ENCODE peak calls at places on chromosomes 13 and 19, in nine cellular contexts. Y is T-helper 9 cell; X is right cardiac atrium; U is progenitor cell of endocrine pancreas; R is suprapubic skin; M is neuronal stem cell; C is heart right ventricle; O is aorta; I is activated CD8-positive, alpha-beta memory T cell treated with anti-CD3 and anti-CD28 coated beads for 1 hour. B is an unnamed sample.

GRCh38 chr19:7492142-7493055 is 3.6 kb upstream of the PEX11G start:
- DNase-seq in X (no peak), Y (no peak), M (no peak), C (no peak), R (no peak), U (no peak), I (no peak), O (no peak), B (no peak)

GRCh38 chr13:56755181-56755580 is 385.5 kb upstream of the PRR20A start:
- DNase-seq in X (no peak), Y (no peak), I (no peak), U (no peak), O (no peak), R (no peak), M (no peak), C (no peak), B (no peak)

GRCh38 chr13:106561551-106562170 is 6.3 kb downstream of the ARGLU1 start:
- DNase-seq in M (no peak), Y (no peak), R (no peak), I (no peak), C (peak), O (no peak), X (no peak), U (no peak), B (no peak)

GRCh38 chr19:49605605-49606004 is 14.6 kb downstream of the PRR12 start:
- DNase-seq in R (no peak), O (no peak), X (no peak), I (no peak), C (no peak), U (no peak), Y (no peak), M (no peak), B (no peak)

GRCh38 chr19:45947926-45948325 is 25.7 kb downstream of the NOVA2 start:
- DNase-seq in M (no peak), C (no peak), X (no peak), U (no peak), O (no peak), Y (no peak), R (no peak), I (no peak), B (no peak)

GRCh38 chr19:2509096-2509495 is 33.2 kb downstream of the GADD45B start:
- DNase-seq in O (no peak), X (peak), I (no peak), R (no peak), M (no peak), Y (no peak), U (no peak), C (no peak), B (no peak)

GRCh38 chr13:52713894-52714293 is 25.7 kb downstream of the CNMD start:
- DNase-seq in R (no peak), M (no peak), C (peak), O (peak), U (no peak), Y (no peak), I (no peak), X (peak), B (no peak)

GRCh38 chr13:85654227-85654626 is 145.0 kb downstream of the SLITRK6 start:
- DNase-seq in I (no peak), C (no peak), O (no peak), Y (no peak), X (no peak), R (no peak), M (no peak), U (no peak), B (no peak)

GRCh38 chr19:19259741-19260140 is 13.4 kb downstream of the TM6SF2 start:
- DNase-seq in C (no peak), M (no peak), X (no peak), Y (no peak), I (no peak), U (no peak), R (no peak), O (no peak), B (no peak)

GRCh38 chr13:21453352-21454089 is 5.6 kb downstream of the ZDHHC20 start:
- DNase-seq in U (no peak), O (no peak), I (no peak), Y (no peak), X (no peak), R (no peak), C (no peak), M (no peak), B (no peak)

GRCh38 chr19:10510301-10510802 is 6.9 kb downstream of the S1PR5 start:
- DNase-seq in Y (peak), R (no peak), C (no peak), M (peak), I (no peak), O (no peak), X (no peak), U (peak), B (peak)

GRCh38 chr19:7489609-7490044 is 792 bp upstream of the PEX11G start:
- DNase-seq in X (no peak), I (no peak), C (no peak), O (no peak), U (no peak), Y (no peak), M (no peak), R (no peak), B (no peak)

GRCh38 chr13:100234006-100234405 is 145.1 kb downstream of the PCCA start:
- DNase-seq in Y (no peak), X (no peak), U (no peak), C (no peak), M (peak), I (no peak), R (no peak), O (no peak), B (no peak)

GRCh38 chr19:38917516-38917915 is 5.5 kb upstream of the CCER2 start:
- DNase-seq in X (no peak), R (no peak), O (no peak), M (no peak), U (no peak), I (no peak), Y (no peak), C (no peak), B (no peak)

GRCh38 chr19:43731854-43732253 is 16.0 kb downstream of the IRGC start:
- DNase-seq in X (no peak), M (no peak), I (no peak), U (no peak), R (no peak), O (no peak), C (no peak), Y (no peak), B (no peak)

GRCh38 chr19:55333870-55334269 is 5.8 kb upstream of the KMT5C start:
- DNase-seq in Y (no peak), X (no peak), R (no peak), M (no peak), C (no peak), U (no peak), O (no peak), I (no peak), B (no peak)

GRCh38 chr19:51030631-51031030 is 4.2 kb downstream of the KLK12 start:
- DNase-seq in C (no peak), M (no peak), I (no peak), R (peak), U (no peak), X (no peak), O (no peak), Y (no peak), B (no peak)

GRCh38 chr19:1295169-1296012 is 9.7 kb downstream of the EFNA2 start:
- DNase-seq in U (no peak), M (no peak), X (no peak), O (no peak), Y (peak), R (peak), C (no peak), I (peak), B (no peak)

GRCh38 chr19:55225415-55225958 is 3.1 kb downstream of the TMEM86B start:
- DNase-seq in X (no peak), R (no peak), Y (no peak), M (no peak), U (no peak), I (no peak), C (no peak), O (no peak), B (no peak)

GRCh38 chr19:58154287-58154678 is 3.7 kb upstream of the ZNF329 start:
- DNase-seq in R (no peak), Y (no peak), C (peak), M (no peak), U (no peak), I (no peak), O (peak), X (peak), B (no peak)

GRCh38 chr13:95246292-95247082 is 54.8 kb downstream of the ABCC4 start:
- DNase-seq in X (no peak), O (no peak), Y (no peak), C (no peak), I (no peak), U (no peak), R (no peak), M (no peak), B (no peak)

GRCh38 chr19:33473644-33474305 is 47.8 kb downstream of the PEPD start:
- DNase-seq in I (no peak), X (no peak), M (no peak), Y (no peak), O (no peak), U (no peak), R (no peak), C (no peak), B (no peak)

GRCh38 chr19:36488816-36489138 is 584 bp downstream of the ZNF566 start:
- DNase-seq in O (no peak), C (peak), Y (no peak), R (no peak), U (no peak), M (no peak), I (no peak), X (no peak), B (no peak)

GRCh38 chr13:94967183-94968039 is 255.1 kb upstream of the SOX21 start:
- DNase-seq in C (no peak), I (no peak), O (no peak), M (peak), X (peak), U (peak), R (no peak), Y (no peak), B (peak)

GRCh38 chr19:12766051-12766521 is 9.3 kb downstream of the HOOK2 start:
- DNase-seq in C (peak), I (peak), O (peak), X (peak), U (peak), M (no peak), R (peak), Y (no peak), B (peak)

GRCh38 chr13:41468631-41469030 is 11.3 kb downstream of the RGCC start:
- DNase-seq in C (no peak), O (no peak), I (no peak), R (no peak), U (no peak), X (no peak), Y (no peak), M (no peak), B (no peak)

GRCh38 chr13:40101708-40102359 is 446.4 kb downstream of the COG6 start:
- DNase-seq in I (no peak), U (no peak), O (no peak), M (no peak), R (no peak), X (no peak), C (no peak), Y (no peak), B (no peak)

B was measured in NCI-H1930.